ENCODE peak calls at places on chromosomes 11 and 22, in four cellular contexts. F, U, D and L are unnamed samples.

GRCh38 chr11:128819198-128819597 is 47.9 kb downstream of the KCNJ1 start:
- DNase-seq in D (no peak), F (no peak), U (no peak), L (no peak)

GRCh38 chr22:46969961-46970360 is 207.5 kb downstream of the TBC1D22A start:
- DNase-seq in F (no peak), D (no peak), U (no peak), L (no peak)

GRCh38 chr22:39239561-39240423 is 5.0 kb downstream of the PDGFB start:
- DNase-seq in U (no peak), F (no peak), D (no peak), L (no peak)

GRCh38 chr22:40498454-40499186 is 128.2 kb downstream of the SGSM3 start:
- DNase-seq in F (peak), U (peak), D (peak), L (peak)

GRCh38 chr11:2097356-2097997 is 41.7 kb downstream of the IGF2 start:
- DNase-seq in D (peak), U (peak), F (peak), L (peak)

GRCh38 chr11:94597896-94598295 is 30.7 kb downstream of the PIWIL4 start:
- DNase-seq in U (peak), F (no peak), D (peak), L (no peak)

GRCh38 chr11:67496113-67496512 is 9.1 kb downstream of the PITPNM1 start:
- DNase-seq in F (no peak), U (no peak), D (no peak), L (no peak)

GRCh38 chr22:46038174-46038487 is 61.2 kb upstream of the WNT7B start:
- DNase-seq in D (no peak), F (no peak), U (no peak), L (no peak)

GRCh38 chr11:108775324-108775723 is 110.5 kb downstream of the DDX10 start:
- DNase-seq in U (no peak), F (no peak), D (no peak), L (no peak)

GRCh38 chr11:3051435-3052108 is 5.7 kb downstream of the CARS1 start:
- DNase-seq in U (no peak), D (peak), F (no peak), L (no peak)

GRCh38 chr11:117187428-117187798 is 8.9 kb downstream of the SIDT2 start:
- DNase-seq in F (no peak), D (no peak), U (no peak), L (no peak)

GRCh38 chr11:30800904-30801303 is 214.8 kb upstream of the MPPED2 start:
- DNase-seq in U (no peak), F (no peak), D (no peak), L (no peak)

GRCh38 chr22:23533328-23533762 is 46.7 kb downstream of the IGLL1 start:
- DNase-seq in D (peak), U (no peak), F (no peak), L (no peak)

GRCh38 chr22:31561238-31561887 is 65.0 kb downstream of the SFI1 start:
- DNase-seq in F (no peak), D (peak), U (peak), L (peak)

GRCh38 chr11:65859812-65860277 is 388 bp upstream of the MUS81 start:
- DNase-seq in D (peak), F (no peak), U (no peak), L (peak)

GRCh38 chr22:46813816-46814597 is 51.6 kb downstream of the TBC1D22A start:
- DNase-seq in D (peak), F (no peak), U (peak), L (peak)

GRCh38 chr11:1134848-1135445 is 22.8 kb upstream of the MUC5AC start:
- DNase-seq in D (no peak), F (no peak), U (no peak), L (no peak)

GRCh38 chr11:90204832-90205646 is 17.8 kb downstream of the CHORDC1 start:
- DNase-seq in D (peak), F (no peak), U (peak), L (peak)

GRCh38 chr11:113174862-113175261 is 139.5 kb upstream of the TTC12 start:
- DNase-seq in F (no peak), U (peak), D (no peak), L (peak)

GRCh38 chr22:41075946-41076345 is 16.4 kb upstream of the EP300 start:
- DNase-seq in D (no peak), U (peak), F (no peak), L (no peak)

GRCh38 chr11:8258771-8259170 is 4.9 kb downstream of the LMO1 start:
- DNase-seq in F (no peak), D (peak), U (peak), L (peak)

GRCh38 chr11:8168485-8169257 is at the start of gene RIC3:
- DNase-seq in U (no peak), F (no peak), D (no peak), L (no peak)

GRCh38 chr22:46721716-46722115 is 16.3 kb downstream of the CERK start:
- DNase-seq in D (no peak), U (no peak), F (no peak), L (no peak)

GRCh38 chr11:119160151-119160550 is 8.4 kb upstream of the NLRX1 start:
- DNase-seq in D (no peak), U (no peak), F (no peak), L (no peak)

GRCh38 chr11:11949482-11949881 is 58.9 kb downstream of the DKK3 start:
- DNase-seq in D (no peak), U (no peak), F (no peak), L (no peak)

GRCh38 chr11:62324738-62325556 is 12.3 kb upstream of the ASRGL1 start:
- DNase-seq in U (peak), D (peak), F (no peak), L (peak)

GRCh38 chr11:114088216-114088615 is 28.7 kb downstream of the ZBTB16 start:
- DNase-seq in F (no peak), D (no peak), U (no peak), L (no peak)

GRCh38 chr11:68142441-68143309 is 21.5 kb upstream of the CHKA start:
- DNase-seq in D (no peak), F (no peak), U (no peak), L (no peak)

GRCh38 chr11:34855021-34855753 is 61.0 kb downstream of the APIP start:
- DNase-seq in F (no peak), U (no peak), D (no peak), L (no peak)

GRCh38 chr11:79070518-79070917 is 370.3 kb downstream of the TENM4 start:
- DNase-seq in F (no peak), U (no peak), D (no peak), L (no peak)

GRCh38 chr11:123543796-123544195 is 110.6 kb downstream of the SCN3B start:
- DNase-seq in F (peak), D (peak), U (peak), L (peak)

GRCh38 chr11:57778318-57779037 is 16.9 kb downstream of the CTNND1 start:
- DNase-seq in U (peak), D (peak), F (peak), L (peak)

GRCh38 chr11:132228756-132229325 is 858.4 kb downstream of the NTM start:
- DNase-seq in D (peak), U (peak), F (no peak), L (no peak)

GRCh38 chr11:123143476-123143875 is 51.6 kb downstream of the CLMP start:
- DNase-seq in U (no peak), D (no peak), F (no peak), L (peak)

GRCh38 chr11:130908770-130909625 is 7.3 kb downstream of the SNX19 start:
- DNase-seq in U (peak), D (peak), F (peak), L (peak)

GRCh38 chr11:122293298-122294023 is 177.4 kb upstream of the BLID start:
- DNase-seq in U (peak), F (no peak), D (peak), L (peak)

GRCh38 chr11:120346233-120346632 is 10.0 kb downstream of the ARHGEF12 start:
- DNase-seq in F (no peak), D (no peak), U (no peak), L (no peak)

DNA sequence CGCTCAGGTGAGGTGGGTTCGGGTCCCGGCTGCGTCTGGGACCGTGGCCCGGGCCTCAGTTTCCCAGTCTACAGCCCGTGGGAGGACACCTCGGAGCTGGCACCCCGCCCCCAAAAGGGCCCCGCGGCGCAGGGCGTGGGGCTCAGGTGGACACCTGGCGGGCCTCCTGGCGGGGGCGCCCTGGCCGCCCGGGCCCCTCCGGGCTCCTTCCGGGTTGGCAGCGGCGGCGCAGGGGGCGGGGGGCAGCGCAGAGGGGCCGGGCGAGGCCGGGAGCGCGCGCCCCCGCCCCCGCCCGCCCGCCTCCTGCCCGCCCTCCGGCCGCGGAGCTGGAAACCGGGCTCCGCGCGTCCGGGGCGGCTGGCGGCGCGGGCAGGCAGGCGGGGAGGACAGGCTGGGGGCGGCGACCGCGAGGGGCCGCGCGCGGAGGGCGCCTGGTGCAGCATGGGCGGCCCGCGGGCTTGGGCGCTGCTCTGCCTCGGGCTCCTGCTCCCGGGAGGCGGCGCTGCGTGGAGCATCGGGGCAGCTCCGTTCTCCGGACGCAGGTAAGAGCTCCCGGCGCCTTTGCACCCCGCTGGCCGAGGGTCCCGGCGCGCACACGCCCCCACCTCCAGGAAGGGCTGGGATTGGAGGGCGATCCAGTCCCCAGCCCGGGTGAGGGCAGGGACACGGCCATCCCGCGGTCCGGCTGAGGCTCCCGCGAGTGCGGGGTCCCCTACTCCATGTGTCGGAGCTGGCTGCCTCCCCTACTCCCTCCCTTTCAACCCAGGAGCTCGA is at the start of gene EMID1:
- DNase-seq in U (no peak), F (no peak), D (peak), L (peak)
- TF ChIP-seq CTCF in U (peak), F (peak), D (no peak), L (no peak)

DNA sequence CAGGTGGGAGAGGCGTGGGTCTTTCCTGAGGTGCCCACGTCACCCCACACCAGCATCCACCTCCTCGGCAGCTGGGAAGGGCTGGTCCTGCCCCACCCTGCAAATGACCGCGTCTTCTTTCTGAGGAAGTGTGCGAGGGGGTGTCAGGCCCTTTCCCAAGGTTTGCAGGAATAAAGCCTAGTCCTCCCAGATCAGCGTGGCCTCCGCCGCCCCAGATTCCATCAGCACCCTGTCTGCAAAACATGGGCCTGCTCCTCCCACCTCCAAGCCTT is 14.4 kb upstream of the SLC39A13 start:
- DNase-seq in U (no peak), D (no peak), F (no peak), L (no peak)
- H3K4me3 ChIP-seq in U (no peak), D (no peak), F (no peak), L (no peak)

GRCh38 chr11:47269002-47269828 is 718 bp upstream of the MADD start:
- DNase-seq in D (peak), F (peak), U (peak), L (peak)
- TF ChIP-seq CTCF in D (no peak), F (peak), U (peak), L (no peak)

GRCh38 chr11:64186205-64187165 is 514 bp downstream of the STIP1 start:
- DNase-seq in F (no peak), D (no peak), U (no peak), L (no peak)

GRCh38 chr11:64180871-64181270 is 5.1 kb upstream of the STIP1 start:
- DNase-seq in D (no peak), U (no peak), F (no peak), L (no peak)

GRCh38 chr11:64181506-64182411 is 4.2 kb upstream of the STIP1 start:
- DNase-seq in U (peak), F (peak), D (peak), L (peak)

GRCh38 chr11:64185323-64186204 is at the start of gene STIP1:
- DNase-seq in U (peak), F (peak), D (peak), L (peak)

DNA sequence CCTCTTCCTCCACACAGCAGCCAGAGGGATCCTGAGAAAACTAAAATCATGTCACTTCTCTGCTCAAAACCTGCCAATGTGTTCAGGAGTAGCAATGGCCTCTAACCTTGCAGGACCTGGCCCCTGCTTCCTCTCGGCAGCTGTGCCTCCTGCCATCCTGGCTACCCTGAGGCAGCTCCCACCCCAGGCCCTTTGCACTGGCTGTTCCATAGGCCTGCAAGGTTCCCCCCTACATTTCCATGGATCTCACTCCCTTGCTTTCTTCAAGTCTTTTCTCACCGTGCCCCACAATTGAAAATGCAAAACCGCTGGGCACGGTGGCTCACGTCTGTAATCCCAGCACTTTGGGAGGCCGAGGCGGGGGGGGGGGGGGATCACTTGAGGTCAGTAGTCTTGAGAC is 2.1 kb upstream of the STIP1 start:
- DNase-seq in D (no peak), U (no peak), F (no peak), L (no peak)
- H3K4me3 ChIP-seq in D (no peak), U (no peak), F (no peak), L (no peak)

GRCh38 chr22:35766654-35767580 is 49.2 kb downstream of the APOL5 start:
- DNase-seq in F (no peak), D (no peak), U (peak), L (peak)

GRCh38 chr22:35756722-35757121 is 39.0 kb downstream of the APOL5 start:
- DNase-seq in F (no peak), D (no peak), U (no peak), L (no peak)

GRCh38 chr22:35758394-35758793 is 40.7 kb downstream of the APOL5 start:
- DNase-seq in D (no peak), F (no peak), U (no peak), L (no peak)

GRCh38 chr22:35761037-35761436 is 43.4 kb downstream of the APOL5 start:
- DNase-seq in D (peak), F (no peak), U (peak), L (peak)
- TF ChIP-seq CTCF in D (peak), F (peak), U (peak), L (peak)

GRCh38 chr22:50471197-50471847 is 3.5 kb downstream of the SBF1 start:
- DNase-seq in F (no peak), D (no peak), U (no peak), L (no peak)
- H3K4me3 ChIP-seq in F (no peak), D (no peak), U (no peak), L (no peak)

GRCh38 chr11:16883179-16883578 is 131.0 kb downstream of the PLEKHA7 start:
- DNase-seq in D (no peak), U (no peak), F (no peak), L (no peak)
- TF ChIP-seq CTCF in D (no peak), U (no peak), F (no peak), L (no peak)

GRCh38 chr11:86218125-86219081 is 26.1 kb upstream of the EED start:
- DNase-seq in D (peak), U (peak), F (no peak), L (peak)
- H3K4me3 ChIP-seq in D (no peak), U (peak), F (no peak), L (peak)

GRCh38 chr11:107017433-107018227 is 646 bp downstream of the GUCY1A2 start:
- DNase-seq in U (peak), F (no peak), D (peak), L (peak)
- TF ChIP-seq CTCF in U (peak), F (peak), D (peak), L (peak)